ENCODE peak calls at places on chromosomes 5 and 9, in six cellular contexts. O, E, G, J, X and C are unnamed samples. For H3K27me3 and H3K4me1, the result is how much of the 10 kb centered on the place peaks cover.

GRCh38 chr5:117054808-117055398 is 480.3 kb upstream of the SEMA6A start:
- DNase-seq in X (no peak), O (no peak), G (no peak), E (peak), J (no peak), C (no peak)

GRCh38 chr9:121885345-121885901 is 207.7 kb downstream of the TTLL11 start:
- DNase-seq in O (no peak), E (no peak), G (no peak), X (no peak), J (no peak), C (no peak)

GRCh38 chr5:157458835-157459234 is 1.2 kb upstream of the NIPAL4 start:
- DNase-seq in E (no peak), G (no peak), X (no peak), O (no peak), J (no peak), C (no peak)

GRCh38 chr9:130042931-130043653 is at the start of gene FNBP1:
- DNase-seq in G (peak), J (peak), O (peak), E (peak), X (peak), C (peak)

GRCh38 chr5:73763300-73764032 is 137.5 kb downstream of the ARHGEF28 start:
- DNase-seq in J (no peak), X (no peak), E (no peak), G (no peak), O (no peak), C (no peak)

GRCh38 chr5:50547303-50547702 is 106.2 kb upstream of the EMB start:
- DNase-seq in X (no peak), J (no peak), G (no peak), O (no peak), E (no peak), C (no peak)

GRCh38 chr5:38148021-38148625 is 110.2 kb upstream of the EGFLAM start:
- DNase-seq in E (no peak), J (no peak), G (no peak), X (no peak), O (no peak), C (no peak)

GRCh38 chr5:75756991-75757390 is 39.8 kb upstream of the POC5 start:
- DNase-seq in X (no peak), G (no peak), E (no peak), J (no peak), O (no peak), C (no peak)

GRCh38 chr5:5675511-5675910 is 253.0 kb downstream of the ICE1 start:
- DNase-seq in J (peak), G (no peak), X (no peak), O (no peak), E (no peak), C (no peak)

GRCh38 chr5:9789818-9790217 is 159.7 kb upstream of the TAS2R1 start:
- DNase-seq in G (no peak), J (no peak), X (no peak), O (no peak), E (no peak), C (no peak)

GRCh38 chr9:87683751-87684626 is 41.9 kb upstream of the CTSL start:
- DNase-seq in G (no peak), X (no peak), O (no peak), E (no peak), J (no peak), C (no peak)

GRCh38 chr5:78367318-78367991 is 7.0 kb downstream of the SCAMP1 start:
- DNase-seq in G (no peak), O (no peak), X (no peak), E (no peak), J (no peak), C (no peak)

GRCh38 chr5:110297152-110297670 is 429.3 kb downstream of the TMEM232 start:
- DNase-seq in E (no peak), J (no peak), G (no peak), X (no peak), O (no peak), C (no peak)

GRCh38 chr5:73037545-73037944 is 81.7 kb downstream of the FCHO2 start:
- DNase-seq in J (no peak), G (no peak), E (no peak), O (no peak), X (no peak), C (no peak)

GRCh38 chr5:76431779-76432178 is 28.7 kb downstream of the IQGAP2 start:
- DNase-seq in O (no peak), X (no peak), J (no peak), G (no peak), E (no peak), C (no peak)

GRCh38 chr9:137162505-137163100 is 7.2 kb downstream of the LRRC26 start:
- DNase-seq in X (no peak), E (peak), J (no peak), O (no peak), G (peak), C (no peak)

GRCh38 chr5:39100851-39101396 is 26.7 kb upstream of the RICTOR start:
- DNase-seq in G (no peak), X (no peak), J (no peak), O (no peak), E (no peak), C (no peak)

GRCh38 chr9:135750786-135751185 is 48.8 kb downstream of the KCNT1 start:
- DNase-seq in J (no peak), O (no peak), X (no peak), G (no peak), E (no peak), C (no peak)

GRCh38 chr5:157607371-157608161 is 32.0 kb upstream of the ADAM19 start:
- DNase-seq in J (no peak), E (no peak), X (no peak), O (no peak), G (peak), C (no peak)

GRCh38 chr5:112156211-112156610 is 262.9 kb downstream of the EPB41L4A start:
- DNase-seq in E (no peak), O (no peak), X (no peak), J (no peak), G (no peak), C (no peak)

GRCh38 chr5:141330299-141331080 is at the start of gene PCDHGA1:
- DNase-seq in X (no peak), O (no peak), J (no peak), G (no peak), E (no peak), C (no peak)

GRCh38 chr5:141328231-141328630 is 2.1 kb upstream of the PCDHGA1 start:
- DNase-seq in O (no peak), E (no peak), J (no peak), X (no peak), G (no peak), C (no peak)

GRCh38 chr5:141320225-141321169 is at the start of gene TAF7:
- DNase-seq in O (peak), J (peak), X (peak), G (peak), E (peak), C (peak)

GRCh38 chr5:141322261-141322660 is 1.7 kb upstream of the TAF7 start:
- DNase-seq in E (no peak), O (no peak), G (no peak), J (no peak), X (no peak), C (no peak)

DNA sequence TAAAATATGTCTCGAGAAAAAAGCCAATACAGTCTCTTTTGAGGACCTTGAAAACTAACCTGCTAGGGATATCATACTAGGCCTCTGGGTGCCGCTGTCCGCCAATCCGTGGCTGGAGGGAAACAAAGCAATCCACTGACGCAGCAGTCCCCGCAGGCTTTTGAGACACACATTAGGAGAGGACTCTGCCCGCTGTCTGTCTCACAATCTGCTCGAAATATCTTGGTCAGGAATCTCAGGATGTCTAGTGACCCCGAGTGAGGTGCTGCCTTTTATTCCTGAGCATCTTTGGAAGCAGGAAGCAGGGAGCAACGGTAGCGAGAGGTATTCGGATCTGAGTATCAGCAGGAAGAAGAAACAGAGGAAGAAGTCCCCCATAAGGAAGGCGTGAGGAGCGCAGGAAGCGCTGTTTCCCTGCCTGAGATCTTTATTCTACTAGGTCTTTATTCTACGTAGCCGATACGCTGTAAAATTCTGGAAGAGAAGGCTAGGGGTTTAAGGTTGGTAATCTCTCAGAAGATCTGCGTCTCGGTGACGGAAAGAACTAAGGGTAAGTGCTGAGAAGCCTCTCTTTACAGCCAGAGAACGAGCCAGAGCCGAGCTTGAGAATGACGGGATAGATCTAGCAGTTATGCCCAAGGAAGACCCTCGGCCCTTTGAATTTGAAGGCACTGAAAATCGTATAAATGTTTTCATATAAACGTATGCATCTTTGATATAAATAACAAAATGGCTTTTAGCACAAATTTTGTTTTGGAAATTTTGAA is 4.0 kb upstream of the PCDHGA1 start:
- DNase-seq in E (peak), X (peak), J (peak), G (peak), O (peak), C (peak)
- TF ChIP-seq POLR2A in E (peak), X (peak), J (no peak), G (no peak), O (no peak), C (peak)

DNA sequence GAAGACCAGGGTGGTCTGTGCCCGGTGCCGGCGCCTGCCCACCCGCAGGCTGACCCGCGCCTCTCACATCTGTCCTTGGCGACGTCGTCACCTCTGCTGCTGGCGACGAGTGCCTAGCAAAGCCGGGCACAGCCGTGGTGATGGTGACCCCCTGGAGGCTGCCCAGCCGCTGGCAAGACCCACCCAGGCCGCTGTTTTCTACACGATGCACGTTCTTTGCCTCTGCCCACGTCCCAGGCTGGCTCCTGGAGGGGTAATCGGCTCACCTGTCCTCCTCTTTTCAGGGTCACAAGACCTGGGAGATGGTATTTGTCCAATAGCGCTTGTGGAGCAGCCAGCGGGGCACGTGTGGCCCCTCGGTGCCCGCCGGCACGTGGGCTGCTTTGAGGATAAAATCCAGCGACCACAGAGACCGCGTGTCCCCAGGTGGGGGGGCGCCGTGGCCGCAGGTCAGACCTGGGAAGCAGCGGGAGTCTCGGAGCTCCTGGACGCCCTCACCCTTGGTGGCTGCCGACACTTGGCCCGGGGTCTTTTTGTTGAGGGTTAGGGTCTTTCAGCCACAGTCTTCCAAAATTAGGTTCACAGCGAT is 29.5 kb downstream of the SLC9A3 start:
- DNase-seq in X (no peak), G (no peak), J (no peak), O (no peak), E (no peak), C (no peak)
- H3K27me3 ChIP-seq in X (under half), G (half or more), J (under half), O (under half), E (under half), C (under half)

GRCh38 chr5:143695244-143695885 is 116.6 kb upstream of the HMHB1 start:
- DNase-seq in O (no peak), G (no peak), E (no peak), X (no peak), J (no peak), C (no peak)
- H3K4me1 ChIP-seq in O (under half), G (under half), E (under half), X (under half), J (under half), C (under half)

GRCh38 chr9:114075602-114076001 is 2.5 kb downstream of the AMBP start:
- DNase-seq in O (no peak), J (no peak), G (no peak), X (no peak), E (no peak), C (no peak)

GRCh38 chr9:114078781-114079156 is 669 bp upstream of the AMBP start:
- DNase-seq in X (no peak), E (no peak), G (no peak), O (no peak), J (no peak), C (no peak)

GRCh38 chr9:114076237-114077161 is 1.6 kb downstream of the AMBP start:
- DNase-seq in J (no peak), G (no peak), O (no peak), E (no peak), X (no peak), C (no peak)

GRCh38 chr9:114078021-114078780 is at the start of gene AMBP:
- DNase-seq in X (no peak), J (no peak), G (peak), E (peak), O (peak), C (no peak)

GRCh38 chr9:114077162-114077837 is 800 bp downstream of the AMBP start:
- DNase-seq in G (no peak), O (no peak), J (no peak), E (no peak), X (no peak), C (no peak)
- TF ChIP-seq POLR2A in G (no peak), O (no peak), J (no peak), E (no peak), X (no peak), C (no peak)

GRCh38 chr5:597871-598563 is 14.1 kb upstream of the CEP72 start:
- DNase-seq in X (no peak), J (no peak), O (no peak), E (no peak), G (no peak), C (no peak)

GRCh38 chr5:595285-595684 is 16.9 kb upstream of the CEP72 start:
- DNase-seq in G (no peak), O (no peak), X (no peak), E (no peak), J (no peak), C (no peak)

GRCh38 chr5:601771-602465 is 10.2 kb upstream of the CEP72 start:
- DNase-seq in X (no peak), E (no peak), G (no peak), O (no peak), J (no peak), C (no peak)

GRCh38 chr5:600551-601541 is 11.3 kb upstream of the CEP72 start:
- DNase-seq in X (no peak), O (no peak), J (no peak), E (peak), G (peak), C (no peak)

DNA sequence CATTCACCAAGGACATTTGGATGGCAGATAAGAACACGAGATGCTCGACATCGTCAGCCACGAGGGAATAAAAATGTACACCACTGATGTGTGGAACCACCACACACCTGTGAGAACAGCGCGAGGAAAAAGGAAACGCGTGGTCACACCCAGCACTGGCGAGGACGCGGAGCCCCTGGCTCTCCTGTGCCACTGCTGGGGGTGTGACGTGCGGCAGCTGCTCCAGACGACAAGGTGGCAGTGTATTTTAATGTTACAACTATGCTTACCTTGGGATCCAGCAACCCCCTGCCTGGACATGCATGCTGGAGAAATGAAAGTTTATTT is 13.6 kb upstream of the CEP72 start:
- DNase-seq in O (no peak), G (no peak), X (no peak), E (no peak), J (no peak), C (no peak)
- H3K27me3 ChIP-seq in O (under half), G (under half), X (under half), E (under half), J (under half), C (under half)

DNA sequence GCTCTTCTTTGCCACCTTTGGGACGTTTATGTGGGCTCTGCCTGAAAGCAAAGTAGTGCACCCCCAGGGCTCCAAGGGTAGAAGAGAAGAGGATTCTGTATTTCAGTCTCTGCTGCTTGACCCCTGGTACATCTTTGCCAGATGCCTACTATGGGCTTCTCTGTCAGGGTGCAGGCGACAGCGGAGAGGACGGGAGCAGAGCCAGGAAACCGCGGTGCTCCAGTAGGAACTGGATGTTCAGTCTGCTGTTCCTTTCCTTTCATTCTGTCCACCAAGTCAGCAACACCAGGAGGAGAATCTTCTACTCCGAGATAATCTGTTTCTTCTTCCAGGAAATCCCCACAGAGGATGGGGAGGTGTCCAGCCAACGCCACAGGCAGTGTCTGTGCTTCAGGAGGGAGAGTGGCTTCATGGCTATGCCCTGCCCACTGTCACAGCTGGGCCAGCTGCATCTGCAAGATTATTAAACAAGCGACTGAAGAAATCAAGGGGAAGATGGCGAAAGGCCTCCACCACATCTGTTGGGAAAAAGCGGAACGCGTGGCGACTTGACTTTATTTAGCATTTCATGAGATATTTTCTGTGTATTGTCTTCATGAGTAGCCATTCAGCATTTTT is 398.3 kb downstream of the IRX1 start:
- DNase-seq in O (no peak), X (no peak), E (no peak), J (peak), G (no peak), C (no peak)
- H3K4me1 ChIP-seq in O (under half), X (under half), E (under half), J (under half), G (under half), C (under half)